ENCODE peak calls at places on chromosomes 1 and 21, in seven cellular contexts. X is ELR; T is fibroblast of mammary gland; J is stimulated activated CD4-positive, alpha-beta T cell treated with anti-CD3 and anti-CD28 coated beads, Interleukin-4, amount 100 ng/mL, for 24 hours; N is iris pigment epithelial cell; Z is HFF-Myc; U is AG09319. M is an unnamed sample.

GRCh38 chr1:182315157-182315556 is 76.4 kb downstream of the GLUL start:
- DNase-seq in X (no peak), T (peak), J (no peak), N (no peak), Z (no peak), U (no peak), M (no peak)

GRCh38 chr1:150566589-150567340 is 12.6 kb downstream of the MCL1 start:
- DNase-seq in X (no peak), T (no peak), J (no peak), N (no peak), Z (no peak), U (no peak), M (no peak)

GRCh38 chr1:94927405-94928175 is 680 bp upstream of the CNN3 start:
- DNase-seq in X (peak), T (peak), J (no peak), N (no peak), Z (no peak), U (no peak), M (peak)

GRCh38 chr1:205456383-205456867 is 580 bp upstream of the BLACAT1 start:
- DNase-seq in X (no peak), T (no peak), J (no peak), N (no peak), Z (no peak), U (no peak), M (no peak)

GRCh38 chr1:110476028-110476765 is 25.2 kb downstream of the PROK1 start:
- DNase-seq in X (no peak), T (no peak), J (no peak), N (peak), Z (no peak), U (no peak), M (no peak)

GRCh38 chr1:167136191-167136614 is 42.3 kb downstream of the STYXL2 start:
- DNase-seq in X (peak), T (peak), J (no peak), N (peak), Z (peak), U (no peak), M (peak)

GRCh38 chr21:29078884-29079765 is 5.7 kb upstream of the CCT8 start:
- DNase-seq in X (no peak), T (peak), J (peak), N (no peak), Z (no peak), U (no peak), M (no peak)

GRCh38 chr1:36922593-36923251 is 111.6 kb downstream of the GRIK3 start:
- DNase-seq in X (no peak), T (no peak), J (no peak), N (no peak), Z (no peak), U (no peak), M (no peak)

GRCh38 chr1:241470361-241470760 is 49.2 kb downstream of the FH start:
- DNase-seq in X (no peak), T (no peak), J (no peak), N (no peak), Z (no peak), U (no peak), M (no peak)

GRCh38 chr1:155004352-155005075 is 1.9 kb downstream of the ZBTB7B start:
- DNase-seq in X (no peak), T (no peak), J (no peak), N (no peak), Z (no peak), U (no peak), M (no peak)

GRCh38 chr21:31198575-31198974 is 145.5 kb downstream of the TIAM1 start:
- DNase-seq in X (peak), T (peak), J (no peak), N (peak), Z (no peak), U (no peak), M (peak)

GRCh38 chr1:185789846-185790735 is 55.9 kb downstream of the HMCN1 start:
- DNase-seq in X (no peak), T (peak), J (no peak), N (peak), Z (no peak), U (no peak), M (no peak)

GRCh38 chr1:241641748-241642592 is 1.8 kb upstream of the CHML start:
- DNase-seq in X (peak), T (peak), J (no peak), N (peak), Z (no peak), U (no peak), M (peak)

M was measured in EL.